ENCODE peak calls at places on chromosome 2, in ten cellular contexts. Y, U, H, G, W, K, S, F, X and V are unnamed samples.

GRCh38 chr2:240611601-240612210 is 13.6 kb upstream of the GPR35 start:
- DNase-seq in Y (no peak), U (no peak), H (no peak), G (no peak), W (no peak), K (no peak), S (no peak), F (no peak), X (no peak), V (no peak)

GRCh38 chr2:190123956-190124355 is 61.4 kb upstream of the MSTN start:
- DNase-seq in Y (no peak), U (no peak), H (no peak), G (peak), W (peak), K (no peak), S (no peak), F (no peak), X (no peak), V (no peak)

GRCh38 chr2:168002021-168002553 is 245.3 kb downstream of the STK39 start:
- DNase-seq in Y (no peak), U (no peak), H (no peak), G (peak), W (peak), K (no peak), S (no peak), F (no peak), X (no peak), V (no peak)

GRCh38 chr2:152222975-152223638 is 47.5 kb upstream of the STAM2 start:
- DNase-seq in Y (no peak), U (no peak), H (peak), G (peak), W (peak), K (peak), S (no peak), F (peak), X (peak), V (no peak)

GRCh38 chr2:99652862-99653261 is 163.0 kb upstream of the REV1 start:
- DNase-seq in Y (no peak), U (no peak), H (no peak), G (no peak), W (no peak), K (no peak), S (no peak), F (no peak), X (no peak), V (no peak)

GRCh38 chr2:33395660-33396249 is 80.7 kb upstream of the RASGRP3 start:
- DNase-seq in Y (peak), U (no peak), H (peak), G (peak), W (peak), K (no peak), S (peak), F (peak), X (peak), V (peak)

GRCh38 chr2:42012651-42013050 is 35.2 kb upstream of the PKDCC start:
- DNase-seq in Y (no peak), U (no peak), H (no peak), G (no peak), W (no peak), K (no peak), S (no peak), F (no peak), X (no peak), V (no peak)

GRCh38 chr2:197628043-197628500 is 47.3 kb downstream of the RFTN2 start:
- DNase-seq in Y (peak), U (peak), H (no peak), G (peak), W (peak), K (no peak), S (no peak), F (no peak), X (no peak), V (no peak)

GRCh38 chr2:121007490-121007853 is 271.8 kb downstream of the GLI2 start:
- DNase-seq in Y (no peak), U (no peak), H (no peak), G (no peak), W (no peak), K (no peak), S (no peak), F (no peak), X (no peak), V (no peak)

GRCh38 chr2:63790913-63791312 is 50.8 kb upstream of the UGP2 start:
- DNase-seq in Y (no peak), U (no peak), H (no peak), G (peak), W (peak), K (no peak), S (no peak), F (peak), X (no peak), V (no peak)

GRCh38 chr2:105866439-105867170 is 121.9 kb downstream of the NCK2 start:
- DNase-seq in Y (no peak), U (no peak), H (no peak), G (peak), W (peak), K (no peak), S (no peak), F (no peak), X (no peak), V (no peak)

DNA sequence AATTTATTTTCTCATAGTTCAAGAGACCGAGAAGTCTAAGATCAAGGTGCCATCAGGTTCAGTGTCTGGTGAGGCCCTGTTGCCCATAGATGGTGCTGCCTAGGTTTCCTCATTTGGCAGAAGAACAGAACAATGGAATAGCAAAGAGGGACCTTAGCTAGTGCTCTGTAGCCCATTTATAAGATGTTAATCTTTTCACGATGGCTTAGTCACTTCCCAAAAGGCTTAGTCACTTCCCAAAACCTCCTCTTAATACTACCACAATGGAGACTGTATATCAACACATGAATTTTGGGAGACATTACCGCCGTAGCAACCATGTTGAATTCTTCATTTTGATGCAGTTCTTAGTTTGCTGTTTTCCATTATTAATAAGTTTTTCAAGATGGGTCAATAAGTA is 246.3 kb upstream of the NRP2 start:
- DNase-seq in Y (no peak), U (no peak), H (no peak), G (peak), W (peak), K (no peak), S (no peak), F (no peak), X (no peak), V (no peak)
- TF ChIP-seq CTCF in Y (no peak), U (no peak), H (no peak), G (no peak), W (no peak), K (no peak), S (no peak), F (no peak), X (no peak), V (no peak)

DNA sequence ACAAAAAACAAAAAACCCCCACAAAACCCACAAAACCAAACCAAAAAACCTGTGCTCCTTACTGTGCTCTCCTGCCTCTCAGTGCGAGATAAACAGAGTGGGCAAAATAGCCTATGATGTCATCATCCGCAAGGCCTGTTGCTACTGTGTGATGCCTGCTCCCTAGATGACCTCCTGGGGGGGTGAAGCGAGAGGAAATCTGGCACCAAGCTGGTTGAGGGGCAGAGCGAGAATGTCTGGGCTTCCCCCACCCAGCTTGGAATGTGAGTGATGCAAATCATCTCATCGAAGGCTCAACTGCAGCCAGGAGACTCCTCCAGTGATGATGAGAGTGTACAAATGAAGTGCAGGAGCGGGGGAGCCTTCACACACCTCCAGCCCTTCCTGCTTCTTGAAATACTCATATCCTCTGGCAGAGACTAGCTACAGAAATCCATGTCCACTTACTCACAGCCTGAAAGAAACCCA is 57.7 kb upstream of the MAP4K3 start:
- DNase-seq in Y (no peak), U (no peak), H (no peak), G (peak), W (peak), K (no peak), S (no peak), F (peak), X (no peak), V (peak)
- TF ChIP-seq CTCF in Y (no peak), U (no peak), H (no peak), G (no peak), W (no peak), K (no peak), S (no peak), F (no peak), X (no peak), V (no peak)

GRCh38 chr2:8957593-8957992 is 45.9 kb downstream of the MBOAT2 start:
- DNase-seq in Y (no peak), U (no peak), H (no peak), G (no peak), W (no peak), K (peak), S (no peak), F (no peak), X (no peak), V (no peak)
- TF ChIP-seq CTCF in Y (no peak), U (no peak), H (no peak), G (no peak), W (no peak), K (no peak), S (no peak), F (no peak), X (no peak), V (no peak)

GRCh38 chr2:60299179-60299578 is 254.3 kb downstream of the BCL11A start:
- DNase-seq in Y (no peak), U (no peak), H (no peak), G (no peak), W (no peak), K (no peak), S (no peak), F (no peak), X (no peak), V (no peak)

GRCh38 chr2:60294901-60295590 is 258.4 kb downstream of the BCL11A start:
- DNase-seq in Y (peak), U (peak), H (no peak), G (no peak), W (no peak), K (no peak), S (no peak), F (no peak), X (no peak), V (no peak)

GRCh38 chr2:60296219-60296955 is 257.1 kb downstream of the BCL11A start:
- DNase-seq in Y (no peak), U (no peak), H (no peak), G (no peak), W (no peak), K (no peak), S (no peak), F (no peak), X (no peak), V (no peak)

GRCh38 chr2:60295591-60295962 is 257.9 kb downstream of the BCL11A start:
- DNase-seq in Y (no peak), U (no peak), H (no peak), G (no peak), W (no peak), K (no peak), S (no peak), F (no peak), X (no peak), V (no peak)

DNA sequence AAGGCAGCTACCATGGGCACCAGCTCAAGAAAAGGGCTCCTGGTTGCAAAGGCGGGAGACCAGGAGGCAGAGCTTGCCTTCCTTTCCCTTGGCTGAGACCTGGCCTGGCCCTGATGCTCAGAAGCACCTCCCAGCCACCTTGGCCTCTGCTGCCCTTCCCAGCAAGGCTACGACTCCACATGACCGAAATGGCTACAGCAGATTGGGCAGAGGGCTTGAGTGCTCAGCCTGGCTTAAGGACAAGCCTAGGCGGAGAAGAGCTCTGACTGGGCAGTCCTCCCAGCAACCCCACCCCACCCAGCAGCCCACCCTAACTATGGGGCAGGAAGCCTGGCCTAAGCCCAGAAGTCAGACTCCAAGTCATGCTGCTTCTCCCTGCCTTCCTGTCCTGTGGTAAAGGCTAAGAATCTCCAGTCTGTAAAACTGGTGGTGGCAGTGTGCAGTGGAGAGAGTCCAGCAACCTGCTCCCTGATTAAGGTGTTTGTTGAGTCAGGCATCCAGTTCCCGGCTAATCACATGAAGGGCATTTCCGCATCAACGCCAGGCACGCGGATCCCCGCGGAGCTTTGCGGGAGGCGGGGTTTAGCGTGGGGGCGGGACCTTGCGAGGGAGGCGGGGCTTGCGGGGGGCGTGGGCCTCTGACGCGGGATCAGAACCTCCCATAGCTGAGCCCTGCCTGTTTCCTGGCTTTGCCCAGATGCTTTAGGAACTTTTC is 256.0 kb downstream of the BCL11A start:
- DNase-seq in Y (no peak), U (no peak), H (no peak), G (no peak), W (no peak), K (no peak), S (no peak), F (no peak), X (peak), V (no peak)
- TF ChIP-seq CTCF in Y (no peak), U (no peak), H (no peak), G (no peak), W (no peak), K (no peak), S (no peak), F (no peak), X (no peak), V (no peak)

GRCh38 chr2:25340340-25340886 is 1.3 kb downstream of the DNMT3A start:
- DNase-seq in Y (no peak), U (no peak), H (peak), G (peak), W (no peak), K (peak), S (no peak), F (peak), X (peak), V (peak)
- TF ChIP-seq CTCF in Y (no peak), U (no peak), H (no peak), G (no peak), W (no peak), K (no peak), S (no peak), F (no peak), X (no peak), V (no peak)

DNA sequence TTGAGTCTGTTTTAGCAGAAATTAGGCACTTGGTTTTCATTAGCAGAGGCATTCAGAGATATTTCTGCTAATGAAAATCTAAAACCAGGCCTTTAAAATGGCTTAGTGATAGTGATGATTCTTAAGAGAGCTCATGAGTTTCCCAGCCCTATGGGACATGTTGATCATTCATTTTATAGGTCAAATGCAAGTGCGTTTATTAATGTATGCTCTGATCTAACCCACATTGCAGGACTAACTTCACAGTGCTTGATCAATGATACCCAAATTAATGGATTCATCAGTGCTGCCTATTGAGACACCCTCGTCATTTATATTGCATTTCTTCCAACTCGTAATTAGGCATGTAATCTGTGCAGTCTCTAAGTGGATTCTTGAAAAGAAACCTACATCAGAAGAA is 54.7 kb upstream of the ETAA1 start:
- DNase-seq in Y (no peak), U (no peak), H (no peak), G (no peak), W (no peak), K (no peak), S (no peak), F (no peak), X (no peak), V (no peak)
- TF ChIP-seq CTCF in Y (no peak), U (no peak), H (no peak), G (no peak), W (no peak), K (no peak), S (no peak), F (no peak), X (no peak), V (no peak)

DNA sequence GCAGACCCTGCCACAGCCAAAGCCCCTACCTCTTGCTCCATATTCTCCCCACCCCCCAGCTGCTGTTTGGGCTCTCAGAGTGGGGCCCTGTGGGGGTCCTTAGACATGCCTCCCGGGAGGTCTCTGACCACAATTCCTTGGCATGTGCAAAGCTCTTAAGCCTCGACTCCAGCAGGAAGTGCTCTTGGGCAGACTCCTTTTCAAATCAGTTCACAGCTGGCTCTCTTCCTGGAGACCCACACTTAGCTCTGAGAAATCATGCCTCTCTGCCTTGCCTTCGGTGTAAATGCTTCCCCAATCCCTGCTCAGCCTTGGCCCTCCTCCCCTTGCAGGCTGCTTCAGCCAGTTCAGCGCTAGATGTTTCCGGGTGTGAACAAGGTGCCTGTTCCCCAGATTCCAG is 46.9 kb downstream of the NGEF start:
- DNase-seq in Y (no peak), U (no peak), H (no peak), G (no peak), W (no peak), K (no peak), S (no peak), F (no peak), X (no peak), V (no peak)
- TF ChIP-seq CTCF in Y (no peak), U (no peak), H (no peak), G (no peak), W (no peak), K (no peak), S (no peak), F (no peak), X (no peak), V (no peak)